ENCODE peak calls at places on chromosomes 12 and 14, in nine cellular contexts. One of them, this sample, is unnamed.

GRCh38 chr12:45644521-45644920 is 85.0 kb upstream of the ARID2 start:
- DNase-seq in SW480: no peak
- DNase-seq in fibroblast of lung: peak
- DNase-seq in cardiac septum: no peak
- DNase-seq in LoVo: no peak
- DNase-seq in substantia nigra: no peak
- DNase-seq in nucleus accumbens: no peak
- DNase-seq in thyroid gland: no peak
- DNase-seq in GM13976: peak
- DNase-seq in this sample: no peak

GRCh38 chr12:3275171-3276041 is 198.2 kb downstream of the TSPAN9 start:
- DNase-seq in fibroblast of lung: peak
- DNase-seq in thyroid gland: peak
- DNase-seq in GM13976: peak
- DNase-seq in substantia nigra: peak
- DNase-seq in nucleus accumbens: peak
- DNase-seq in SW480: peak
- DNase-seq in LoVo: peak
- DNase-seq in cardiac septum: peak
- DNase-seq in this sample: no peak

GRCh38 chr14:66082009-66082408 is 404.2 kb upstream of the CCDC196 start:
- DNase-seq in LoVo: no peak
- DNase-seq in fibroblast of lung: peak
- DNase-seq in thyroid gland: no peak
- DNase-seq in SW480: no peak
- DNase-seq in substantia nigra: no peak
- DNase-seq in nucleus accumbens: no peak
- DNase-seq in GM13976: no peak
- DNase-seq in cardiac septum: no peak
- DNase-seq in this sample: no peak

GRCh38 chr12:75831413-75831812 is 200.2 kb downstream of the PHLDA1 start:
- DNase-seq in LoVo: no peak
- DNase-seq in substantia nigra: no peak
- DNase-seq in SW480: no peak
- DNase-seq in fibroblast of lung: peak
- DNase-seq in thyroid gland: no peak
- DNase-seq in GM13976: no peak
- DNase-seq in cardiac septum: no peak
- DNase-seq in nucleus accumbens: no peak
- DNase-seq in this sample: no peak

GRCh38 chr14:71856199-71856919 is 75.9 kb upstream of the RGS6 start:
- DNase-seq in substantia nigra: no peak
- DNase-seq in cardiac septum: no peak
- DNase-seq in fibroblast of lung: no peak
- DNase-seq in LoVo: no peak
- DNase-seq in GM13976: no peak
- DNase-seq in SW480: no peak
- DNase-seq in nucleus accumbens: no peak
- DNase-seq in thyroid gland: no peak
- DNase-seq in this sample: no peak

GRCh38 chr14:19911114-19911513 is 9.3 kb upstream of the OR4K5 start:
- DNase-seq in fibroblast of lung: no peak
- DNase-seq in GM13976: no peak
- DNase-seq in nucleus accumbens: no peak
- DNase-seq in SW480: no peak
- DNase-seq in LoVo: no peak
- DNase-seq in cardiac septum: no peak
- DNase-seq in substantia nigra: no peak
- DNase-seq in thyroid gland: no peak
- DNase-seq in this sample: no peak

GRCh38 chr12:93322784-93323183 is 54.9 kb upstream of the NUDT4 start:
- DNase-seq in thyroid gland: no peak
- DNase-seq in SW480: peak
- DNase-seq in substantia nigra: no peak
- DNase-seq in cardiac septum: no peak
- DNase-seq in nucleus accumbens: no peak
- DNase-seq in GM13976: no peak
- DNase-seq in fibroblast of lung: peak
- DNase-seq in LoVo: peak
- DNase-seq in this sample: no peak

GRCh38 chr14:64337901-64338615 is 43.9 kb upstream of the ESR2 start:
- DNase-seq in SW480: peak
- DNase-seq in fibroblast of lung: peak
- DNase-seq in thyroid gland: peak
- DNase-seq in GM13976: peak
- DNase-seq in LoVo: peak
- DNase-seq in nucleus accumbens: peak
- DNase-seq in substantia nigra: no peak
- DNase-seq in cardiac septum: no peak
- DNase-seq in this sample: peak

GRCh38 chr12:15540469-15540872 is 218.2 kb downstream of the PTPRO start:
- DNase-seq in SW480: no peak
- DNase-seq in fibroblast of lung: peak
- DNase-seq in cardiac septum: no peak
- DNase-seq in LoVo: peak
- DNase-seq in nucleus accumbens: no peak
- DNase-seq in GM13976: no peak
- DNase-seq in thyroid gland: no peak
- DNase-seq in substantia nigra: no peak
- DNase-seq in this sample: no peak

GRCh38 chr12:32002848-32003493 is 43.8 kb downstream of the RESF1 start:
- DNase-seq in nucleus accumbens: no peak
- DNase-seq in SW480: no peak
- DNase-seq in LoVo: no peak
- DNase-seq in fibroblast of lung: peak
- DNase-seq in substantia nigra: no peak
- DNase-seq in GM13976: no peak
- DNase-seq in thyroid gland: no peak
- DNase-seq in cardiac septum: no peak
- DNase-seq in this sample: no peak

GRCh38 chr12:89786177-89786810 is 77.7 kb upstream of the ATP2B1 start:
- DNase-seq in fibroblast of lung: no peak
- DNase-seq in GM13976: no peak
- DNase-seq in nucleus accumbens: no peak
- DNase-seq in SW480: no peak
- DNase-seq in thyroid gland: no peak
- DNase-seq in LoVo: no peak
- DNase-seq in cardiac septum: no peak
- DNase-seq in substantia nigra: no peak
- DNase-seq in this sample: no peak

GRCh38 chr14:74793506-74794155 is 30.5 kb downstream of the YLPM1 start:
- DNase-seq in nucleus accumbens: no peak
- DNase-seq in SW480: no peak
- DNase-seq in substantia nigra: no peak
- DNase-seq in GM13976: no peak
- DNase-seq in fibroblast of lung: no peak
- DNase-seq in thyroid gland: no peak
- DNase-seq in LoVo: no peak
- DNase-seq in cardiac septum: no peak
- DNase-seq in this sample: no peak

GRCh38 chr12:90366286-90366685 is 588.7 kb downstream of the CCER1 start:
- DNase-seq in substantia nigra: no peak
- DNase-seq in SW480: no peak
- DNase-seq in nucleus accumbens: no peak
- DNase-seq in fibroblast of lung: peak
- DNase-seq in thyroid gland: no peak
- DNase-seq in cardiac septum: no peak
- DNase-seq in LoVo: no peak
- DNase-seq in GM13976: no peak
- DNase-seq in this sample: no peak

GRCh38 chr14:61712137-61712536 is 16.8 kb downstream of the HIF1A start:
- DNase-seq in substantia nigra: no peak
- DNase-seq in SW480: no peak
- DNase-seq in cardiac septum: no peak
- DNase-seq in thyroid gland: no peak
- DNase-seq in GM13976: no peak
- DNase-seq in nucleus accumbens: no peak
- DNase-seq in LoVo: no peak
- DNase-seq in fibroblast of lung: no peak
- DNase-seq in this sample: no peak

GRCh38 chr14:23537351-23538048 is 14.1 kb downstream of the ZFHX2 start:
- DNase-seq in thyroid gland: no peak
- DNase-seq in GM13976: no peak
- DNase-seq in fibroblast of lung: no peak
- DNase-seq in cardiac septum: no peak
- DNase-seq in substantia nigra: no peak
- DNase-seq in LoVo: no peak
- DNase-seq in SW480: no peak
- DNase-seq in nucleus accumbens: no peak
- DNase-seq in this sample: no peak

GRCh38 chr14:37411079-37411735 is 183.8 kb downstream of the FOXA1 start:
- DNase-seq in LoVo: no peak
- DNase-seq in GM13976: no peak
- DNase-seq in nucleus accumbens: no peak
- DNase-seq in cardiac septum: no peak
- DNase-seq in SW480: no peak
- DNase-seq in fibroblast of lung: no peak
- DNase-seq in substantia nigra: no peak
- DNase-seq in thyroid gland: no peak
- DNase-seq in this sample: no peak

GRCh38 chr14:91415794-91416743 is 1.6 kb downstream of the CCDC88C start:
- DNase-seq in cardiac septum: no peak
- DNase-seq in fibroblast of lung: peak
- DNase-seq in nucleus accumbens: no peak
- DNase-seq in thyroid gland: no peak
- DNase-seq in GM13976: peak
- DNase-seq in LoVo: no peak
- DNase-seq in substantia nigra: no peak
- DNase-seq in SW480: peak
- DNase-seq in this sample: no peak

GRCh38 chr12:62217466-62218194 is 42.6 kb upstream of the USP15 start:
- DNase-seq in SW480: no peak
- DNase-seq in GM13976: no peak
- DNase-seq in cardiac septum: no peak
- DNase-seq in substantia nigra: no peak
- DNase-seq in fibroblast of lung: no peak
- DNase-seq in thyroid gland: no peak
- DNase-seq in nucleus accumbens: no peak
- DNase-seq in LoVo: no peak
- DNase-seq in this sample: no peak

GRCh38 chr14:52918486-52918885 is 32.4 kb downstream of the FERMT2 start:
- DNase-seq in fibroblast of lung: peak
- DNase-seq in nucleus accumbens: no peak
- DNase-seq in GM13976: peak
- DNase-seq in cardiac septum: no peak
- DNase-seq in thyroid gland: no peak
- DNase-seq in substantia nigra: no peak
- DNase-seq in LoVo: no peak
- DNase-seq in SW480: no peak
- DNase-seq in this sample: no peak

GRCh38 chr14:74685054-74685453 is 27.8 kb downstream of the AREL1 start:
- DNase-seq in SW480: no peak
- DNase-seq in fibroblast of lung: no peak
- DNase-seq in LoVo: no peak
- DNase-seq in GM13976: no peak
- DNase-seq in substantia nigra: no peak
- DNase-seq in cardiac septum: no peak
- DNase-seq in thyroid gland: no peak
- DNase-seq in nucleus accumbens: no peak
- DNase-seq in this sample: no peak

GRCh38 chr12:49969027-49969426 is 3.7 kb upstream of the AQP6 start:
- DNase-seq in GM13976: no peak
- DNase-seq in LoVo: no peak
- DNase-seq in nucleus accumbens: peak
- DNase-seq in cardiac septum: peak
- DNase-seq in SW480: no peak
- DNase-seq in substantia nigra: peak
- DNase-seq in fibroblast of lung: no peak
- DNase-seq in thyroid gland: no peak
- DNase-seq in this sample: no peak

GRCh38 chr12:58601529-58601928 is 318.8 kb downstream of the LRIG3 start:
- DNase-seq in thyroid gland: no peak
- DNase-seq in GM13976: no peak
- DNase-seq in LoVo: no peak
- DNase-seq in cardiac septum: no peak
- DNase-seq in nucleus accumbens: no peak
- DNase-seq in substantia nigra: no peak
- DNase-seq in SW480: no peak
- DNase-seq in fibroblast of lung: no peak
- DNase-seq in this sample: no peak

GRCh38 chr14:22427771-22428228 is 161.2 kb downstream of the DAD1 start:
- DNase-seq in substantia nigra: no peak
- DNase-seq in nucleus accumbens: no peak
- DNase-seq in SW480: no peak
- DNase-seq in cardiac septum: no peak
- DNase-seq in fibroblast of lung: peak
- DNase-seq in GM13976: no peak
- DNase-seq in LoVo: no peak
- DNase-seq in thyroid gland: peak
- DNase-seq in this sample: no peak

GRCh38 chr12:58919271-58920101 is 818 bp downstream of the LRIG3 start:
- DNase-seq in GM13976: peak
- DNase-seq in substantia nigra: no peak
- DNase-seq in fibroblast of lung: peak
- DNase-seq in LoVo: peak
- DNase-seq in cardiac septum: no peak
- DNase-seq in thyroid gland: peak
- DNase-seq in nucleus accumbens: no peak
- DNase-seq in SW480: no peak
- DNase-seq in this sample: no peak

GRCh38 chr12:11615481-11615880 is 34.0 kb upstream of the ETV6 start:
- DNase-seq in nucleus accumbens: no peak
- DNase-seq in substantia nigra: no peak
- DNase-seq in fibroblast of lung: no peak
- DNase-seq in GM13976: no peak
- DNase-seq in cardiac septum: no peak
- DNase-seq in LoVo: no peak
- DNase-seq in SW480: no peak
- DNase-seq in thyroid gland: peak
- DNase-seq in this sample: no peak

GRCh38 chr14:76812093-76812421 is 625 bp downstream of the ANGEL1 start:
- DNase-seq in thyroid gland: no peak
- DNase-seq in SW480: peak
- DNase-seq in substantia nigra: peak
- DNase-seq in fibroblast of lung: no peak
- DNase-seq in cardiac septum: no peak
- DNase-seq in nucleus accumbens: no peak
- DNase-seq in GM13976: peak
- DNase-seq in LoVo: peak
- DNase-seq in this sample: no peak

GRCh38 chr12:68595246-68595645 is 15.5 kb upstream of the RAP1B start:
- DNase-seq in GM13976: no peak
- DNase-seq in thyroid gland: no peak
- DNase-seq in SW480: no peak
- DNase-seq in substantia nigra: no peak
- DNase-seq in nucleus accumbens: no peak
- DNase-seq in cardiac septum: no peak
- DNase-seq in fibroblast of lung: no peak
- DNase-seq in LoVo: no peak
- DNase-seq in this sample: no peak

GRCh38 chr12:120261951-120262851 is 3.3 kb downstream of the PXN start:
- DNase-seq in nucleus accumbens: no peak
- DNase-seq in fibroblast of lung: no peak
- DNase-seq in thyroid gland: no peak
- DNase-seq in LoVo: peak
- DNase-seq in SW480: peak
- DNase-seq in cardiac septum: no peak
- DNase-seq in substantia nigra: peak
- DNase-seq in GM13976: no peak
- DNase-seq in this sample: no peak

GRCh38 chr12:68482660-68483059 is 128.0 kb upstream of the RAP1B start:
- DNase-seq in cardiac septum: no peak
- DNase-seq in fibroblast of lung: no peak
- DNase-seq in SW480: no peak
- DNase-seq in substantia nigra: no peak
- DNase-seq in nucleus accumbens: no peak
- DNase-seq in GM13976: peak
- DNase-seq in thyroid gland: no peak
- DNase-seq in LoVo: no peak
- DNase-seq in this sample: no peak

GRCh38 chr14:36520601-36521525 is 831 bp upstream of the NKX2-1 start:
- DNase-seq in cardiac septum: no peak
- DNase-seq in fibroblast of lung: no peak
- DNase-seq in thyroid gland: peak
- DNase-seq in GM13976: peak
- DNase-seq in nucleus accumbens: no peak
- DNase-seq in SW480: peak
- DNase-seq in substantia nigra: no peak
- DNase-seq in LoVo: peak
- DNase-seq in this sample: peak